ENCODE peak calls at places on chromosomes 12 and 14, in eight cellular contexts. M is hypothalamus; Q is activated CD4-positive, alpha-beta T cell treated with anti-CD3 and anti-CD28 coated beads, Interleukin-2, amount 50 U/mL, for 4 hours; R is foreskin fibroblast; C is germinal center; O is stimulated activated CD4-positive, alpha-beta T cell treated with anti-CD3 and anti-CD28 coated beads, Interleukin-4, amount 100 ng/mL, for 1 hour; V is cerebellum; G is fibroblast of mammary gland. B is an unnamed sample.
A peak's percentile ranks its signal among the peaks of the same experiment; 100 is the strongest.

GRCh38 chr14:92982941-92983340 is 60.0 kb downstream of the CHGA start:
- DNase-seq in M (no peak), C (no peak), G (no peak), O (no peak), V (no peak), Q (no peak), R (no peak), B (no peak)

GRCh38 chr14:100748944-100749343 is 22.3 kb downstream of the DLK1 start:
- DNase-seq in R (no peak), O (no peak), G (no peak), Q (no peak), V (no peak), M (no peak), C (no peak), B (peak; percentile 44)

GRCh38 chr12:56593909-56594621 is 36.1 kb downstream of the BAZ2A start:
- DNase-seq in G (peak; percentile 73), O (peak; percentile 59), M (peak; percentile 28), Q (peak; percentile 53), C (peak; percentile 77), R (peak; percentile 87), V (peak; percentile 50), B (peak; percentile 85)

GRCh38 chr12:110537605-110538409 is 35.7 kb downstream of the RAD9B start:
- DNase-seq in C (no peak), G (peak; percentile 44), R (no peak), M (no peak), O (no peak), Q (no peak), V (no peak), B (no peak)

GRCh38 chr12:47504775-47505446 is 200.9 kb downstream of the RPAP3 start:
- DNase-seq in M (no peak), C (no peak), G (peak; percentile 58), R (peak; percentile 44), Q (no peak), V (no peak), O (no peak), B (no peak)

GRCh38 chr14:77103954-77104353 is 5.9 kb downstream of the CIPC start:
- DNase-seq in R (no peak), M (no peak), V (no peak), G (no peak), C (no peak), Q (no peak), O (no peak), B (no peak)

GRCh38 chr12:113162102-113163029 is 12.8 kb downstream of the CFAP73 start:
- DNase-seq in M (peak; percentile 21), G (peak; percentile 67), O (no peak), Q (no peak), C (no peak), V (no peak), R (peak; percentile 82), B (no peak)

GRCh38 chr14:55160989-55161388 is 30.4 kb downstream of the DLGAP5 start:
- DNase-seq in R (peak; percentile 60), C (peak; percentile 29), M (no peak), Q (no peak), O (no peak), G (peak; percentile 49), V (peak; percentile 64), B (no peak)

GRCh38 chr12:127628655-127629054 is 638.3 kb upstream of the TMEM132C start:
- DNase-seq in Q (no peak), V (no peak), C (no peak), O (no peak), M (no peak), G (peak; percentile 87), R (peak; percentile 67), B (no peak)

GRCh38 chr14:36818794-36819384 is 157.2 kb downstream of the PAX9 start:
- DNase-seq in G (no peak), R (peak; percentile 6), Q (no peak), C (no peak), M (no peak), V (no peak), O (no peak), B (no peak)

GRCh38 chr12:42468341-42468821 is 121.2 kb downstream of the PRICKLE1 start:
- DNase-seq in R (no peak), M (no peak), C (no peak), Q (no peak), V (peak; percentile 19), O (no peak), G (no peak), B (no peak)

GRCh38 chr14:61152851-61153364 is 128.2 kb downstream of the TMEM30B start:
- DNase-seq in G (peak; percentile 93), M (no peak), C (no peak), O (no peak), V (no peak), Q (no peak), R (peak; percentile 54), B (no peak)

GRCh38 chr12:10501031-10501430 is 4.7 kb upstream of the EIF2S3B start:
- DNase-seq in M (no peak), Q (no peak), R (peak; percentile 20), V (no peak), G (peak; percentile 20), C (no peak), O (no peak), B (no peak)

GRCh38 chr14:103472939-103473338 is 49.7 kb downstream of the CKB start:
- DNase-seq in M (no peak), O (no peak), G (no peak), C (no peak), V (no peak), R (no peak), Q (no peak), B (no peak)

GRCh38 chr14:104108570-104109060 is 23.1 kb downstream of the ASPG start:
- DNase-seq in C (no peak), V (no peak), R (no peak), Q (no peak), O (no peak), G (no peak), M (no peak), B (peak; percentile 60)

GRCh38 chr12:21697829-21698630 is 40.4 kb upstream of the LDHB start:
- DNase-seq in V (peak; percentile 10), Q (no peak), G (peak; percentile 62), C (no peak), O (no peak), R (peak; percentile 59), M (no peak), B (no peak)

GRCh38 chr12:54824402-54824801 is 29.9 kb upstream of the MUCL1 start:
- DNase-seq in V (no peak), M (no peak), G (no peak), R (no peak), C (no peak), O (no peak), Q (no peak), B (no peak)

GRCh38 chr12:109053382-109054123 is 1.2 kb downstream of the USP30 start:
- DNase-seq in Q (no peak), V (peak; percentile 7), O (peak; percentile 7), C (peak; percentile 69), M (no peak), G (peak; percentile 5), R (peak; percentile 9), B (peak; percentile 65)

GRCh38 chr12:88334271-88334670 is 192.2 kb downstream of the TMTC3 start:
- DNase-seq in V (no peak), O (no peak), R (no peak), G (peak; percentile 81), C (no peak), Q (no peak), M (no peak), B (no peak)

GRCh38 chr14:78127233-78127632 is 42.9 kb upstream of the NRXN3 start:
- DNase-seq in G (no peak), O (no peak), V (no peak), C (no peak), M (no peak), R (no peak), Q (no peak), B (no peak)

GRCh38 chr12:64083285-64084210 is 138.5 kb downstream of the KICS2 start:
- DNase-seq in R (peak; percentile 96), M (peak; percentile 70), Q (no peak), O (no peak), V (peak; percentile 7), C (no peak), G (peak; percentile 96), B (no peak)

GRCh38 chr12:64625243-64626077 is 15.2 kb downstream of the RASSF3 start:
- DNase-seq in R (peak; percentile 85), Q (no peak), G (peak; percentile 89), V (no peak), C (peak; percentile 48), O (no peak), M (peak; percentile 48), B (peak; percentile 66)

GRCh38 chr12:34126805-34127204 is 104.5 kb downstream of the ALG10 start:
- DNase-seq in G (no peak), M (no peak), R (no peak), V (no peak), Q (no peak), C (no peak), O (no peak), B (no peak)

GRCh38 chr12:56683-57346 is 9.8 kb upstream of the IQSEC3 start:
- DNase-seq in C (no peak), Q (no peak), G (no peak), R (no peak), O (no peak), M (no peak), V (no peak), B (no peak)

B was measured in activated effector memory CD4-positive, alpha-beta T cell treated with anti-CD3 and anti-CD28 coated beads, Interleukin-2, amount 50 U/mL, for 16 hours.